ENCODE peak calls at places on chromosome 21, in eight cellular contexts. G is GM06990, L is kidney, R is mucosa of descending colon, U is breast epithelium, F is heart left ventricle, H is IMR-90, O is gastrocnemius medialis. J is an unnamed sample.

GRCh38 chr21:32539378-32539777 is 45.9 kb downstream of the TCP10L start:
- DNase-seq in F (no peak), R (no peak), U (no peak), H (no peak), L (no peak), O (no peak), G (no peak), J (no peak)

GRCh38 chr21:44011123-44011773 is 861 bp upstream of the TRAPPC10 start:
- DNase-seq in R (no peak), O (no peak), H (no peak), G (no peak), L (no peak), F (no peak), U (no peak), J (no peak)

GRCh38 chr21:45265721-45266517 is 21.8 kb downstream of the POFUT2 start:
- DNase-seq in O (no peak), L (peak), F (no peak), H (no peak), U (peak), G (no peak), R (no peak), J (no peak)

GRCh38 chr21:15003463-15004135 is 61.2 kb downstream of the NRIP1 start:
- DNase-seq in R (peak), F (no peak), G (no peak), U (no peak), O (no peak), H (no peak), L (no peak), J (no peak)

GRCh38 chr21:45769239-45769758 is 125.8 kb downstream of the PCBP3 start:
- DNase-seq in G (no peak), O (no peak), R (no peak), H (no peak), F (peak), L (no peak), U (no peak), J (peak)

GRCh38 chr21:44657635-44658183 is at the start of gene KRTAP12-3:
- DNase-seq in R (no peak), F (peak), G (no peak), L (peak), H (peak), O (no peak), U (no peak), J (no peak)

GRCh38 chr21:45534591-45535331 is 7.5 kb downstream of the SLC19A1 start:
- DNase-seq in R (peak), O (peak), L (peak), G (no peak), U (no peak), F (peak), H (no peak), J (no peak)

GRCh38 chr21:45466330-45467220 is 61.6 kb downstream of the COL18A1 start:
- DNase-seq in U (no peak), H (no peak), R (peak), L (peak), O (no peak), G (no peak), F (peak), J (no peak)

GRCh38 chr21:46229133-46229922 is 754 bp upstream of the LSS start:
- DNase-seq in F (peak), O (no peak), H (no peak), R (peak), G (no peak), L (peak), U (no peak), J (peak)

GRCh38 chr21:46124926-46125845 is 27.3 kb downstream of the COL6A2 start:
- DNase-seq in F (peak), L (peak), H (no peak), U (no peak), G (no peak), R (peak), O (peak), J (no peak)

GRCh38 chr21:15638856-15639549 is 90.8 kb upstream of the USP25 start:
- DNase-seq in F (no peak), L (no peak), H (no peak), R (no peak), O (no peak), G (no peak), U (peak), J (no peak)

GRCh38 chr21:41767606-41768370 is 936 bp upstream of the RIPK4 start:
- DNase-seq in U (no peak), O (no peak), H (peak), G (no peak), L (peak), R (no peak), F (no peak), J (peak)

GRCh38 chr21:44449473-44450363 is 5.6 kb upstream of the LRRC3 start:
- DNase-seq in R (no peak), F (no peak), G (no peak), O (no peak), U (no peak), H (no peak), L (peak), J (no peak)

GRCh38 chr21:24123785-24124184 is 1483.5 kb downstream of the MRPL39 start:
- DNase-seq in L (no peak), U (no peak), R (no peak), O (no peak), H (peak), F (no peak), G (no peak), J (no peak)

GRCh38 chr21:46492851-46493250 is 34.2 kb downstream of the DIP2A start:
- DNase-seq in H (no peak), G (no peak), F (no peak), O (no peak), L (no peak), R (no peak), U (no peak), J (no peak)

GRCh38 chr21:26060335-26061115 is 110.0 kb downstream of the APP start:
- DNase-seq in O (no peak), H (no peak), G (no peak), R (no peak), L (no peak), F (no peak), U (no peak), J (no peak)

GRCh38 chr21:33011462-33011861 is 14.3 kb upstream of the OLIG2 start:
- DNase-seq in H (peak), U (no peak), G (no peak), F (no peak), R (no peak), O (peak), L (no peak), J (no peak)

GRCh38 chr21:17554619-17555472 is 42.0 kb downstream of the CXADR start:
- DNase-seq in U (no peak), O (no peak), L (no peak), G (no peak), F (no peak), R (no peak), H (peak), J (no peak)

GRCh38 chr21:14531927-14532326 is 14.2 kb downstream of the SAMSN1 start:
- DNase-seq in O (no peak), R (no peak), U (no peak), G (no peak), L (no peak), F (no peak), H (no peak), J (no peak)

GRCh38 chr21:15729346-15729673 is 472 bp upstream of the USP25 start:
- DNase-seq in O (no peak), L (no peak), F (no peak), R (no peak), U (no peak), G (no peak), H (peak), J (no peak)

GRCh38 chr21:42818328-42818749 is 61.0 kb downstream of the WDR4 start:
- DNase-seq in O (peak), H (peak), U (peak), F (peak), L (peak), R (no peak), G (no peak), J (peak)
- TF ChIP-seq CTCF in O (peak), H (peak), U (peak), F (peak), L (peak), R (peak), G (peak), J (peak)

DNA sequence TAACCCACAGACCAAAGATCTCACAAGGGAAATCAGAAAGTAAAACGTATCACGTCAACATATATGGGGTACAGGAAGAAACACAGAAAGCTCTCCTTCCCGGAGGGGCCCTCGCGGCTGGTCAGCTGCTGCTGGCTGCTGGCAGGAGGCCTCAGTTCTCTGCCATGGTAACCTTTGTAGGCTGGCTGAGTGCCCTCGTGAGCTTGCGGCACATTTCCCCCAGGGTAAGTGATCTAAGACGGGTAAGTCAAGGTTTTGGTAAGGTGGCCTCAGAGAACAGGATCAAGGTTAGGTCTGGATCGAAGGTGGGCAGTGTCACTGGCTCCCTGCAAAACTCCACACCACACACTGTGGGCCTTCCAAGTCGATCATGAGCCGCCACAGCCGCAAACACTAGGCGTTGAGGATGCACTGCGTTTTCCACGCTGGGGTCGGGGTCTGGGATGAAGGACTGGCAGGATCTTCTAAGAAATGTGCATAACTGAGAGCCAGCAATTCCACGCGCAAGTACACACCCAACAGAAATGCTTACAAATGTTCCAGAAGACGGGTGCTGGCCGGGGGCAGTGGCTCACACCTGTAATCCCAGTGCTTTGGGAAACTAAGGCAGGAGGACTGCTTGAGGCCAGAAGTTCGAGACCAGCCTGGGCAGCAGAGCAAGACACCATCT is 33.9 kb downstream of the WDR4 start:
- DNase-seq in G (no peak), F (no peak), R (peak), U (no peak), O (peak), H (no peak), L (peak), J (no peak)
- TF ChIP-seq CTCF in G (no peak), F (no peak), R (no peak), U (no peak), O (no peak), H (no peak), L (no peak), J (no peak)

DNA sequence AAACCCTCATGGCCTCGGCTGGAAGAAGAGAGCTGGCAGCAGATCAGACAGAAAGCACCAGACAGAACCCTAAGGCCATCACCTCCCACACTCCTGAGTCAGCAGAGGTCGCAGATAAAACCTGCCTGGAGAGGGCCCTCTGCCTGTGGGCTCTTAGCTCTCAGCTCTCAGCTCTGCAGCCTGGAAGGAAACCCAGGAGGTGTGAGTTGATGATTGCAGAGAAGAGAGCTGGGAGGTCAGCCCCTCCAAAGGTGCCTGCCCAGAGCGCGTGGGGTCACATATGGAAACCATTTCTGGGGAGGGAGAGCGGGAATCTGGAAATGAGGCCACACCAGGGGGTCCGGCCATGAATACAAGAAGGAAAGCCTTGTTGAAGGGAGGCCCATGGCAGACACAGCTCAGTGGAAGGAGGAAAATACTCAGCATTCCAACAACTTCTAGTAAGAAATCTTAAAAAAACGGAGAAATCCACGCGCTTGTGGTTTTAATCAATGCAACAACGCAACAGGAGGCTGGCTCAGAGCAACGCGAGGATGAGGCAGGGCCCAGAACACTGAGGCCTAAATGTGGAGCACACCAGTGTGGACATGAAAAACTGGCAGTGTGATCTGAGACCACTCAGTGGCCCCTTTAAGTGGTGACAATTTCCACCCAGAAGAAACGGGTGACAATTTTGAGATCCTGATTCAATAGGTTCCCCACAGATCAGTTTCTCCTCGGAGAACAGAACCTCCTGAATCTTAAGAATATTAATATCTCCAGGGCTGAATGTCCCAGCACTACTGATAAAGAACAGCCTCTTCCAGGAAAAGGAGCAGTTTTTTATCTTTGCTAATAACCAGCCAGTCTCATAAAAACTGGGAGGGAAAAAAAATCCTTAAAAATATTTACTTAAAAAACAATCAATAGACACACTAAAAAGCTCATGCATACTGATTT is 45.7 kb downstream of the PSMG1 start:
- DNase-seq in L (no peak), U (no peak), F (no peak), O (no peak), H (peak), R (no peak), G (no peak), J (no peak)
- TF ChIP-seq CTCF in L (no peak), U (no peak), F (no peak), O (no peak), H (peak), R (no peak), G (no peak), J (no peak)

DNA sequence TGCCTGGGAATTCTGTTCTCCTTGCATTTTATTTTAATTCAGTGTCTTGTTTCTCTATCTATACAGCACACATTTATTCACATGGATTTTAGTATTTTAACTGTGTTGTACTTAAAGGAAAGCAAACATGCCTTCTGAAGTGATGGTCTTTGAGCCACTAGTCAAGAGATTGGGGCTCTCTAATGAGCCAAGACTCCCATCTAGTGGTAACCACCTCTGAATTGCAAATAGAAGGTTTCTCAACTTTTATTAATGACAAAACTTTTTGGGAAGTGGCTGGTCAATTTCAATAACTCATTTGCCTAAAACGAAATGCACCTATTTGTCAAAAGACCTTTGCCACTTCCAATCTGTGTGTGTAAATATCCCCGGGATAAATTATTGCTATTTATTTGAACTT is 199.6 kb downstream of the LTN1 start:
- DNase-seq in R (no peak), O (no peak), F (no peak), H (peak), L (no peak), G (no peak), U (no peak), J (no peak)
- TF ChIP-seq CTCF in R (no peak), O (no peak), F (peak), H (peak), L (peak), G (peak), U (no peak), J (no peak)

GRCh38 chr21:37639756-37640155 is 273.2 kb downstream of the DYRK1A start:
- DNase-seq in G (no peak), U (no peak), O (no peak), H (no peak), L (no peak), R (no peak), F (no peak), J (no peak)

GRCh38 chr21:37644666-37645065 is 271.6 kb downstream of the KCNJ6 start:
- DNase-seq in H (no peak), L (no peak), O (no peak), R (no peak), G (no peak), F (no peak), U (no peak), J (no peak)

GRCh38 chr21:37645848-37646247 is 270.4 kb downstream of the KCNJ6 start:
- DNase-seq in L (no peak), F (no peak), O (no peak), U (no peak), R (no peak), H (no peak), G (no peak), J (no peak)

GRCh38 chr21:37647781-37648180 is 268.5 kb downstream of the KCNJ6 start:
- DNase-seq in O (no peak), H (no peak), G (no peak), R (no peak), F (no peak), U (no peak), L (no peak), J (no peak)

GRCh38 chr21:37642493-37642892 is 273.8 kb downstream of the KCNJ6 start:
- DNase-seq in G (no peak), H (no peak), O (no peak), U (no peak), R (no peak), L (no peak), F (no peak), J (no peak)
- TF ChIP-seq CTCF in G (peak), H (no peak), O (peak), U (no peak), R (no peak), L (peak), F (no peak), J (peak)

GRCh38 chr21:35652872-35653271 is 407.5 kb downstream of the SETD4 start:
- DNase-seq in L (no peak), H (no peak), G (no peak), R (no peak), F (no peak), O (no peak), U (no peak), J (no peak)
- TF ChIP-seq CTCF in L (no peak), H (no peak), G (no peak), R (no peak), F (no peak), O (no peak), U (no peak), J (no peak)

DNA sequence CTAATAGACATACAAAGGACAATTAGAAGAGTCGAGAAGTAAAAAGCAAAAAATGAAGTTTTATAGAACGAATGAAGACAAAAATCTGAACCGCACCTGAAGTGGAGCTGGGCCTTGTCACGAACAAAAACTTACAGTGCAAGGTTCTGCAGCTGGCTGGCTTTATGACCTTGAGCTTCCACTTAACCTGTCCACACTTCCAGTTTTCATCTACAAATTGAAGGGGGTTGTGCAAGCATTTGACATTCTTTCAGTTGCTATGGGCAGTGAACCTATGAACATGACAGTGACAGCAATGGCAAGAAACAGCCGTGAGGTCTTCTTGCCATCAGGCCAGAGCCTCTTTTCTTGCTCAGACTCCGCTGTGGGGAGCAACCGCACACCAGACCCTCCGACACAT is 93.2 kb downstream of the DSCAM start:
- DNase-seq in H (no peak), G (no peak), F (no peak), R (no peak), O (no peak), U (no peak), L (no peak), J (no peak)
- TF ChIP-seq CTCF in H (no peak), G (no peak), F (no peak), R (no peak), O (no peak), U (no peak), L (no peak), J (no peak)

DNA sequence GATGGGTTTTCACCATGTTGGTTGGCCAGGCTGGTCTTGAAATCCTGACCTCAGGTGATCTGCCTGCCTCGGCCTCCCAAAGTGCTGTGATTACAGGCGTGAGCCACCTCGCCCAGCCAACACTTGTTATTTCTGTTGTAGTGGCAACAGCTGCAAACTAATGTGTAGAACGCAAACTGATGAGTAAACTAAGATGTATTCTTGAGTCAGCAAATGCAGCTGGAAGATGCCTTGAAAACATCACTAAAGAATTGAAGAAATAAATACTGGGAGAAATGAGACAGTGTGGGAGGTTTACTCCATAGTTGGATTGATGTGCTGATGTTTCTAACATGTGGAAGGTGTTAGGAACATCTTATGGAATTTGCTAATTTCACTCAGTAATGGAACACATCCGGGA is 61.3 kb upstream of the KCNE2 start:
- DNase-seq in G (no peak), F (no peak), H (peak), O (no peak), U (no peak), L (no peak), R (no peak), J (no peak)
- TF ChIP-seq CTCF in G (no peak), F (no peak), H (no peak), O (no peak), U (no peak), L (no peak), R (no peak), J (no peak)

GRCh38 chr21:35288238-35288637 is 239.1 kb upstream of the RUNX1 start:
- DNase-seq in R (no peak), L (no peak), G (no peak), U (no peak), F (no peak), H (no peak), O (no peak), J (no peak)
- TF ChIP-seq CTCF in R (no peak), L (no peak), G (no peak), U (no peak), F (no peak), H (no peak), O (no peak), J (no peak)